ENCODE peak calls at places on chromosome 4, in five cellular contexts. H is HT-29, Z is uterus, A is GM03348, L is astrocyte of the cerebellum. U is an unnamed sample.

GRCh38 chr4:8267077-8267476 is 2.5 kb upstream of the HTRA3 start:
- DNase-seq in A (peak), H (peak), L (no peak), Z (peak), U (peak)

GRCh38 chr4:8191136-8191747 is 7.8 kb upstream of the SH3TC1 start:
- DNase-seq in Z (peak), L (no peak), H (no peak), A (no peak), U (no peak)

GRCh38 chr4:109041463-109041862 is 261.0 kb downstream of the COL25A1 start:
- DNase-seq in H (no peak), Z (no peak), A (no peak), L (peak), U (peak)

GRCh38 chr4:173513651-173514050 is 16.4 kb downstream of the HAND2 start:
- DNase-seq in L (no peak), A (no peak), H (no peak), Z (no peak), U (peak)

GRCh38 chr4:82439088-82439487 is 8.7 kb downstream of the ENOPH1 start:
- DNase-seq in A (no peak), L (no peak), Z (no peak), H (no peak), U (no peak)

GRCh38 chr4:56684320-56684719 is 3.2 kb upstream of the HOPX start:
- DNase-seq in L (no peak), H (no peak), A (no peak), Z (no peak), U (peak)

GRCh38 chr4:94974773-94975172 is 217.0 kb downstream of the BMPR1B start:
- DNase-seq in H (no peak), A (peak), L (peak), Z (no peak), U (peak)

GRCh38 chr4:169225058-169225751 is 45.6 kb downstream of the SH3RF1 start:
- DNase-seq in L (peak), Z (no peak), H (peak), A (peak), U (peak)

GRCh38 chr4:15513545-15513944 is 43.9 kb downstream of the CC2D2A start:
- DNase-seq in L (no peak), A (no peak), Z (no peak), H (no peak), U (peak)

GRCh38 chr4:38223801-38224236 is 263.6 kb downstream of the PTTG2 start:
- DNase-seq in Z (no peak), A (no peak), L (no peak), H (peak), U (no peak)

GRCh38 chr4:168637872-168638756 is 141.3 kb downstream of the PALLD start:
- DNase-seq in Z (no peak), H (no peak), L (no peak), A (peak), U (peak)

GRCh38 chr4:167955006-167955405 is 137.3 kb upstream of the ANXA10 start:
- DNase-seq in A (no peak), Z (no peak), L (no peak), H (no peak), U (peak)

GRCh38 chr4:56804551-56804950 is 16.9 kb downstream of the SPINK2 start:
- DNase-seq in A (no peak), L (peak), H (no peak), Z (no peak), U (peak)

GRCh38 chr4:184447664-184448063 is 26.7 kb downstream of the IRF2 start:
- DNase-seq in A (no peak), Z (no peak), H (no peak), L (no peak), U (no peak)

GRCh38 chr4:90419124-90419711 is 292.0 kb downstream of the CCSER1 start:
- DNase-seq in H (peak), A (peak), Z (no peak), L (peak), U (peak)

GRCh38 chr4:54433686-54434085 is 204.6 kb downstream of the PDGFRA start:
- DNase-seq in H (peak), L (no peak), A (peak), Z (no peak), U (peak)

GRCh38 chr4:139419388-139419914 is 34.5 kb upstream of the RAB33B start:
- DNase-seq in H (no peak), L (peak), Z (peak), A (peak), U (peak)

GRCh38 chr4:188246488-188246887 is 107.2 kb downstream of the TRIML1 start:
- DNase-seq in A (no peak), L (no peak), Z (no peak), H (no peak), U (no peak)

GRCh38 chr4:81466841-81467671 is 4.7 kb downstream of the RASGEF1B start:
- DNase-seq in Z (peak), A (peak), H (peak), L (peak), U (peak)

GRCh38 chr4:67881226-67881625 is 2.6 kb downstream of the TMPRSS11D start:
- DNase-seq in Z (no peak), H (no peak), A (no peak), L (no peak), U (peak)

GRCh38 chr4:92988301-92988700 is 684.5 kb downstream of the GRID2 start:
- DNase-seq in A (no peak), H (no peak), L (no peak), Z (no peak), U (no peak)

GRCh38 chr4:44162538-44163270 is 285.9 kb downstream of the KCTD8 start:
- DNase-seq in A (no peak), Z (no peak), H (no peak), L (no peak), U (no peak)

GRCh38 chr4:186712690-186713089 is 11.0 kb downstream of the FAT1 start:
- DNase-seq in L (no peak), H (no peak), Z (no peak), A (no peak), U (no peak)

GRCh38 chr4:100026066-100026465 is 76.0 kb upstream of the H2AZ1 start:
- DNase-seq in Z (no peak), A (no peak), L (no peak), H (no peak), U (no peak)

GRCh38 chr4:145481942-145482208 is 222 bp downstream of the SMAD1 start:
- DNase-seq in H (no peak), A (no peak), L (no peak), Z (no peak), U (no peak)

GRCh38 chr4:107631568-107631967 is 88.5 kb downstream of the PAPSS1 start:
- DNase-seq in Z (no peak), A (peak), L (no peak), H (no peak), U (no peak)

GRCh38 chr4:158824425-158825274 is 55.8 kb downstream of the FNIP2 start:
- DNase-seq in H (peak), A (peak), L (no peak), Z (no peak), U (no peak)

GRCh38 chr4:95231713-95232112 is 317.1 kb downstream of the UNC5C start:
- DNase-seq in Z (no peak), A (no peak), H (no peak), L (no peak), U (no peak)